ENCODE peak calls at places on chromosome 9, in four cellular contexts. K is H9; Q is CD8-positive, alpha-beta T cell; V is ovary. G is an unnamed sample.

GRCh38 chr9:115084709-115085108 is 33.2 kb downstream of the TNC start:
- DNase-seq in K (no peak), Q (no peak), V (no peak), G (no peak)

GRCh38 chr9:132129535-132129934 is 32.3 kb upstream of the NTNG2 start:
- DNase-seq in V (no peak), K (no peak), Q (no peak), G (no peak)

GRCh38 chr9:70352356-70352755 is 62.1 kb downstream of the KLF9 start:
- DNase-seq in K (no peak), V (no peak), Q (no peak), G (no peak)

GRCh38 chr9:14670718-14671117 is 22.5 kb downstream of the ZDHHC21 start:
- DNase-seq in Q (no peak), V (no peak), K (no peak), G (no peak)

GRCh38 chr9:38162332-38162985 is 93.4 kb upstream of the SHB start:
- DNase-seq in Q (no peak), K (no peak), V (no peak), G (no peak)

GRCh38 chr9:105712297-105712696 is 18.0 kb downstream of the TMEM38B start:
- DNase-seq in Q (no peak), V (no peak), K (no peak), G (no peak)

GRCh38 chr9:22469928-22470544 is 23.4 kb downstream of the DMRTA1 start:
- DNase-seq in V (no peak), Q (no peak), K (peak; percentile 41), G (no peak)

GRCh38 chr9:86405086-86405491 is 50.9 kb upstream of the TUT7 start:
- DNase-seq in V (no peak), K (no peak), Q (no peak), G (no peak)

GRCh38 chr9:69147041-69147834 is 26.8 kb upstream of the TJP2 start:
- DNase-seq in K (peak; percentile 8), V (no peak), Q (no peak), G (no peak)

GRCh38 chr9:69554945-69555344 is 117.2 kb downstream of the APBA1 start:
- DNase-seq in Q (no peak), V (no peak), K (no peak), G (no peak)

GRCh38 chr9:120950421-120951388 is 24.1 kb upstream of the TRAF1 start:
- DNase-seq in Q (no peak), V (no peak), K (no peak), G (no peak)

GRCh38 chr9:38047301-38048251 is 21.5 kb downstream of the SHB start:
- DNase-seq in K (peak; percentile 90), Q (no peak), V (no peak), G (no peak)

GRCh38 chr9:114202849-114203248 is 47.5 kb downstream of the COL27A1 start:
- DNase-seq in Q (no peak), V (no peak), K (no peak), G (no peak)

GRCh38 chr9:16236326-16236725 is 634.1 kb downstream of the BNC2 start:
- DNase-seq in Q (no peak), K (no peak), V (no peak), G (no peak)

GRCh38 chr9:86783884-86784283 is 163.4 kb downstream of the GAS1 start:
- DNase-seq in V (no peak), K (no peak), Q (no peak), G (no peak)

GRCh38 chr9:71762900-71763653 is 5.2 kb downstream of the CEMIP2 start:
- DNase-seq in K (no peak), V (no peak), Q (no peak), G (no peak)

GRCh38 chr9:122131401-122131921 is 28.1 kb downstream of the NDUFA8 start:
- DNase-seq in Q (no peak), K (peak; percentile 86), V (no peak), G (no peak)

GRCh38 chr9:15146121-15146820 is 160.7 kb downstream of the TTC39B start:
- DNase-seq in V (no peak), Q (no peak), K (no peak), G (no peak)

GRCh38 chr9:8371686-8372085 is 572.1 kb upstream of the DMAC1 start:
- DNase-seq in Q (no peak), V (no peak), K (no peak), G (no peak)

GRCh38 chr9:102728946-102729345 is 266.2 kb upstream of the CYLC2 start:
- DNase-seq in Q (no peak), V (no peak), K (no peak), G (no peak)

GRCh38 chr9:107109324-107109723 is 173.8 kb upstream of the RAD23B start:
- DNase-seq in V (no peak), Q (no peak), K (no peak), G (no peak)

GRCh38 chr9:35811364-35812024 is 568 bp downstream of the SPAG8 start:
- DNase-seq in K (no peak), Q (no peak), V (no peak), G (no peak)

GRCh38 chr9:133184971-133185370 is 21.3 kb upstream of the GBGT1 start:
- DNase-seq in V (peak; percentile 55), K (no peak), Q (peak; percentile 17), G (no peak)

GRCh38 chr9:133531293-133531692 is 3.2 kb upstream of the ADAMTSL2 start:
- DNase-seq in K (no peak), Q (no peak), V (no peak), G (no peak)

GRCh38 chr9:5817776-5818336 is 15.1 kb downstream of the ERMP1 start:
- DNase-seq in Q (no peak), K (no peak), V (no peak), G (no peak)

GRCh38 chr9:113299800-113300292 is 3.3 kb downstream of the RNF183 start:
- DNase-seq in K (no peak), V (no peak), Q (no peak), G (no peak)

GRCh38 chr9:21252727-21253547 is 13.1 kb upstream of the IFNA14 start:
- DNase-seq in Q (no peak), K (no peak), V (no peak), G (no peak)

GRCh38 chr9:107351382-107352045 is 68.4 kb downstream of the RAD23B start:
- DNase-seq in V (no peak), Q (no peak), K (no peak), G (no peak)

GRCh38 chr9:76298497-76299144 is 95.6 kb downstream of the RFK start:
- DNase-seq in Q (no peak), K (no peak), V (no peak), G (no peak)

GRCh38 chr9:131008909-131009618 is at the start of gene LAMC3:
- DNase-seq in V (no peak), K (peak; percentile 69), Q (no peak), G (no peak)

GRCh38 chr9:126347911-126348760 is 21.5 kb downstream of the MVB12B start:
- DNase-seq in V (no peak), Q (no peak), K (peak; percentile 54), G (no peak)

GRCh38 chr9:128304151-128304970 is 17.9 kb downstream of the TRUB2 start:
- DNase-seq in Q (no peak), K (no peak), V (no peak), G (no peak)

GRCh38 chr9:617441-618085 is 223.9 kb upstream of the DMRT1 start:
- DNase-seq in Q (no peak), V (no peak), K (peak; percentile 29), G (no peak)

GRCh38 chr9:613771-614347 is 227.6 kb upstream of the DMRT1 start:
- DNase-seq in K (peak; percentile 83), V (peak; percentile 76), Q (peak; percentile 20), G (peak; percentile 46)

GRCh38 chr9:614421-614820 is 227.1 kb upstream of the DMRT1 start:
- DNase-seq in K (no peak), V (no peak), Q (no peak), G (no peak)

GRCh38 chr9:616694-617093 is 224.8 kb upstream of the DMRT1 start:
- DNase-seq in K (no peak), Q (no peak), V (no peak), G (no peak)

GRCh38 chr9:615756-616155 is 225.7 kb upstream of the DMRT1 start:
- DNase-seq in Q (no peak), V (no peak), K (no peak), G (no peak)
- H3K27ac ChIP-seq in Q (no peak overlapping the region), V (no peak overlapping the region), K (no peak overlapping the region), G (no peak overlapping the region)

GRCh38 chr9:136902259-136902821 is 16.0 kb downstream of the TRAF2 start:
- DNase-seq in V (no peak), Q (peak; percentile 69), K (peak; percentile 18), G (no peak)

GRCh38 chr9:136900988-136901515 is 14.7 kb downstream of the TRAF2 start:
- DNase-seq in Q (no peak), V (no peak), K (no peak), G (no peak)

GRCh38 chr9:136900556-136900955 is 14.2 kb downstream of the TRAF2 start:
- DNase-seq in V (no peak), Q (no peak), K (no peak), G (no peak)

GRCh38 chr9:136901516-136902258 is 15.4 kb downstream of the TRAF2 start:
- DNase-seq in Q (peak; percentile 43), K (peak; percentile 28), V (no peak), G (no peak)

DNA sequence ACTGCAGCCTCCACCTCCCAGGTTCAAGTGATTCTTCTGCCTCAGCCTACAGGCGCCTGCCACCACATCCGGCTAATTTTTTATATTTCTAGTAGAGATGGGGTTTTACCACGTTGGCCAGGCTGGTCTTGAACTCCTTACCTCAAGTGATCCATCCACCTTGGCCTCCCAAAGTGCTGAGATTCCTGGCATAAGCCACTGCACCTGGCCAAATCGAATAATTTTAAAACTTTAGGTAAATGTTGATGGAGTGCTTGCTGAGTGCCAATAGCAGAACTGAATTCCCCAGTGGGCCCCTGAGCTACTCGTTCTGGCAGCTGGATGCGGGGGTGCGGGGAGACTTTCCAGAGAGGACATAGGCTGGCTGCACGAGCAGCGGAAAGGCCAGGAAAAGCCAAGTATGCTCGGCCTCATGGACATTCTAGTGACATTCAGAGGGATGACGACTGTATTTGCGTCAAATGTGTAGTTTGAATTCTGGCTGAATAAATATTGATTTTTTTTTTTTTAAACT is 16.8 kb downstream of the TRAF2 start:
- DNase-seq in K (no peak), Q (no peak), V (no peak), G (no peak)
- H3K27ac ChIP-seq in K (no peak overlapping the region), Q (no peak overlapping the region), V (no peak overlapping the region), G (no peak overlapping the region)

DNA sequence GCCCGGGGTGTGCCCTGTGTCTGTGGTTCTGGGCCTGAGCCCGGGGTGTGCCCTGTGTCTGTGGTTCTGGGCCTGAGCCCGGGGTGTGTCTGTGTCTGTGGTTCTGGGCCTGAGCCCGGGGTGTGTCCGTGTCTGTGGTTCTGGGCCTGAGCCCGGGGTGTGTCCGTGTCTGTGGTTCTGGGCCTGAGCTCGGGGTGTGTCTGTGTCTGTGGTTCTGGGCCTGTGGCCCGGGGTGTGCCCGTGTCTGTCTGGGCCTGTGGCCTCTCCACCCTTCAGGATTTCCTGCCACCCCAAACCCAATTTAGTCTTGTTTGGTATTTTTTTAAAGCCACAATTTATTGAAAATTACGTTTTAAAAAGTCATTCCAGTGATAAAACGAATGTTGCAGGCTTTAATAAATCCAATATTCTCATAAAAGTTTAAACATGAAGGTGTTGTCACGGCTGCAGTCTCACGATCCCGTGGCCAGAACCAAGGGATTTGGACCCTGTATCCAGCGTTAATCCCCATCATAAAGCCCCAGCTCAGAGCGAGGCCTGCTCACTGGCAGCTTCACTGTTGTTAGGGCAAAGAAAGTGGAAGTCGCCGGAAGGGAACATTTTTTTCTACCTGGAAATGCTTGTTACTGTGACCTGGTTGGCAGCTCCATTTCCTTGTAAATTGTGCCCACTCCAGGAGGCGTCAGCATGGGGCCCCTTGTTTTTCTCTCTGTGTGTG is 104.8 kb downstream of the EHMT1 start:
- DNase-seq in V (no peak), K (no peak), Q (peak; percentile 24), G (no peak)
- H3K27ac ChIP-seq in V (no peak overlapping the region), K (no peak overlapping the region), Q (no peak overlapping the region), G (peak overlapping the region; percentile 60)

GRCh38 chr9:98998441-98999151 is 54.9 kb downstream of the COL15A1 start:
- DNase-seq in Q (peak; percentile 58), V (peak; percentile 84), K (peak; percentile 89), G (peak; percentile 31)
- H3K27ac ChIP-seq in Q (no peak overlapping the region), V (no peak overlapping the region), K (no peak overlapping the region), G (no peak overlapping the region)

GRCh38 chr9:18229992-18230676 is 243.8 kb upstream of the ADAMTSL1 start:
- DNase-seq in K (no peak), V (no peak), Q (no peak), G (no peak)
- H3K27ac ChIP-seq in K (no peak overlapping the region), V (no peak overlapping the region), Q (no peak overlapping the region), G (no peak overlapping the region)

G was measured in caudate nucleus.